ENCODE peak calls at places on chromosomes 6 and 20, in six cellular contexts. K is psoas muscle, D is NCI-H1436, V is iPS DF 19.7, S is MV-4-11, H is T-helper 1 cell. X is an unnamed sample.

GRCh38 chr20:44706371-44707258 is 8.6 kb upstream of the CCN5 start:
- DNase-seq in V (no peak), S (no peak), H (no peak), D (no peak), K (peak; percentile 84), X (no peak)

GRCh38 chr20:46899619-46900018 is 5.0 kb downstream of the EYA2 start:
- DNase-seq in K (no peak), S (peak; percentile 36), H (no peak), D (no peak), V (no peak), X (no peak)

GRCh38 chr20:61614311-61615100 is 362.4 kb downstream of the CDH4 start:
- DNase-seq in S (no peak), H (no peak), K (peak; percentile 13), V (no peak), D (no peak), X (no peak)

GRCh38 chr20:53071833-53072232 is 99.7 kb downstream of the TSHZ2 start:
- DNase-seq in H (no peak), V (no peak), S (no peak), D (no peak), K (no peak), X (no peak)

GRCh38 chr6:119083007-119083406 is 4.5 kb upstream of the FAM184A start:
- DNase-seq in S (no peak), D (no peak), H (no peak), K (no peak), V (no peak), X (no peak)

GRCh38 chr6:24932832-24933231 is 2.9 kb downstream of the RIPOR2 start:
- DNase-seq in K (no peak), V (no peak), D (no peak), H (no peak), S (no peak), X (no peak)

GRCh38 chr6:27514906-27515495 is 42.1 kb upstream of the ZNF184 start:
- DNase-seq in D (no peak), K (no peak), V (no peak), S (no peak), H (no peak), X (no peak)

GRCh38 chr6:107114872-107115694 is at the start of gene BEND3:
- DNase-seq in S (no peak), K (peak; percentile 71), D (peak; percentile 45), H (peak; percentile 27), V (no peak), X (no peak)

GRCh38 chr6:109526905-109527628 is 44.0 kb upstream of the ZBTB24 start:
- DNase-seq in V (peak; percentile 48), K (no peak), D (peak; percentile 72), S (peak; percentile 46), H (peak; percentile 22), X (peak; percentile 62)

GRCh38 chr6:32840604-32841246 is 2.2 kb upstream of the TAP2 start:
- DNase-seq in D (no peak), S (no peak), V (no peak), K (no peak), H (no peak), X (no peak)

GRCh38 chr6:143270026-143270425 is 180.5 kb downstream of the ADAT2 start:
- DNase-seq in V (no peak), S (no peak), D (no peak), H (no peak), K (no peak), X (no peak)

GRCh38 chr6:107121964-107122495 is 6.7 kb upstream of the BEND3 start:
- DNase-seq in D (no peak), K (no peak), S (no peak), H (no peak), V (no peak), X (no peak)

GRCh38 chr6:148611213-148611612 is 135.6 kb upstream of the UST start:
- DNase-seq in D (no peak), V (no peak), K (peak; percentile 83), H (no peak), S (no peak), X (no peak)

GRCh38 chr20:44776977-44777376 is 31.3 kb downstream of the KCNK15 start:
- DNase-seq in H (no peak), S (peak; percentile 32), K (no peak), V (no peak), D (no peak), X (no peak)

GRCh38 chr20:3565851-3566250 is 95.0 kb downstream of the ATRN start:
- DNase-seq in D (no peak), H (no peak), K (no peak), V (no peak), S (no peak), X (no peak)

GRCh38 chr6:36028088-36028886 is 679 bp downstream of the MAPK14 start:
- DNase-seq in V (no peak), K (peak; percentile 67), D (no peak), S (no peak), H (peak; percentile 32), X (peak; percentile 36)

GRCh38 chr6:149060985-149061760 is 256.3 kb upstream of the TAB2 start:
- DNase-seq in D (no peak), H (no peak), V (no peak), K (no peak), S (no peak), X (peak; percentile 45)

GRCh38 chr6:167504412-167504961 is 179.6 kb downstream of the TTLL2 start:
- DNase-seq in H (no peak), S (peak; percentile 52), V (no peak), D (no peak), K (no peak), X (no peak)

GRCh38 chr6:170062209-170062903 is 228.5 kb downstream of the DLL1 start:
- DNase-seq in D (no peak), S (no peak), V (no peak), K (no peak), H (peak; percentile 6), X (no peak)

GRCh38 chr6:77474973-77475372 is 11.7 kb upstream of the HTR1B start:
- DNase-seq in D (no peak), S (no peak), V (no peak), H (no peak), K (no peak), X (no peak)

GRCh38 chr6:121630716-121631115 is 195.3 kb downstream of the GJA1 start:
- DNase-seq in K (no peak), S (no peak), V (no peak), D (no peak), H (no peak), X (no peak)

GRCh38 chr6:37502703-37503485 is 3.2 kb upstream of the CCDC167 start:
- DNase-seq in V (no peak), S (no peak), H (peak; percentile 71), K (no peak), D (peak; percentile 19), X (peak; percentile 31)

GRCh38 chr6:70314240-70314639 is 11.4 kb upstream of the COL9A1 start:
- DNase-seq in V (no peak), K (no peak), D (no peak), S (no peak), H (no peak), X (no peak)

GRCh38 chr20:20864346-20865096 is 152.1 kb upstream of the RALGAPA2 start:
- DNase-seq in D (peak; percentile 60), S (peak; percentile 1), H (no peak), K (no peak), V (peak; percentile 5), X (peak; percentile 75)

GRCh38 chr6:12527339-12527738 is 189.2 kb upstream of the PHACTR1 start:
- DNase-seq in K (no peak), S (no peak), V (no peak), D (no peak), H (no peak), X (no peak)

GRCh38 chr6:35025241-35026188 is 115.6 kb downstream of the TCP11 start:
- DNase-seq in D (no peak), K (no peak), V (no peak), S (no peak), H (no peak), X (no peak)

GRCh38 chr6:133833905-133834304 is 55.0 kb upstream of the TCF21 start:
- DNase-seq in H (no peak), V (no peak), K (no peak), D (no peak), S (no peak), X (no peak)

GRCh38 chr6:113824411-113824810 is 32.7 kb upstream of the MARCKS start:
- DNase-seq in V (no peak), D (no peak), S (no peak), H (no peak), K (no peak), X (no peak)

GRCh38 chr20:13130100-13130706 is 90.9 kb upstream of the ISM1 start:
- DNase-seq in H (no peak), V (no peak), K (no peak), S (no peak), D (no peak), X (no peak)

GRCh38 chr6:37160922-37161778 is 8.8 kb upstream of the PIM1 start:
- DNase-seq in H (no peak), V (no peak), D (no peak), K (no peak), S (peak; percentile 96), X (no peak)

GRCh38 chr6:41713161-41713649 is 22.2 kb downstream of the TFEB start:
- DNase-seq in D (no peak), S (peak; percentile 51), H (no peak), V (no peak), K (peak; percentile 79), X (no peak)

GRCh38 chr6:49225471-49225870 is 237.6 kb downstream of the MMUT start:
- DNase-seq in D (no peak), H (no peak), K (no peak), V (no peak), S (peak; percentile 78), X (no peak)

X was measured in NCI-H1930.